ENCODE peak calls at places on chromosomes 1 and 21, in four cellular contexts. C is esophagus muscularis mucosa, A is activated B cell treated with CpG ODN at 0.5 μM for 24 hours, Q is mammary epithelial cell. G is an unnamed sample.
A peak's percentile ranks its signal among the peaks of the same experiment; 100 is the strongest.

GRCh38 chr1:81874461-81874860 is 73.7 kb downstream of the ADGRL2 start:
- DNase-seq in A (no peak), C (no peak), Q (peak; percentile 78), G (no peak)

GRCh38 chr1:7594714-7595295 is 176.3 kb upstream of the VAMP3 start:
- DNase-seq in A (no peak), Q (no peak), C (no peak), G (peak; percentile 21)

GRCh38 chr1:222224576-222224975 is 323.3 kb downstream of the HHIPL2 start:
- DNase-seq in A (no peak), C (no peak), Q (peak; percentile 16), G (no peak)

GRCh38 chr1:30745834-30746208 is 11.8 kb downstream of the LAPTM5 start:
- DNase-seq in A (no peak), C (no peak), Q (no peak), G (no peak)

GRCh38 chr21:20997633-20998455 is at the start of gene NCAM2:
- DNase-seq in Q (peak; percentile 9), C (no peak), A (peak; percentile 44), G (peak; percentile 69)

GRCh38 chr1:235776396-235776795 is 90.3 kb downstream of the LYST start:
- DNase-seq in A (no peak), Q (no peak), C (no peak), G (no peak)

GRCh38 chr1:91502882-91503184 is 2.2 kb downstream of the CDC7 start:
- DNase-seq in Q (no peak), C (no peak), A (no peak), G (no peak)

GRCh38 chr1:204417231-204417997 is 5.8 kb upstream of the PPP1R15B start:
- DNase-seq in A (no peak), Q (peak; percentile 98), C (no peak), G (peak; percentile 77)

GRCh38 chr1:205575294-205575885 is 56.4 kb downstream of the ELK4 start:
- DNase-seq in C (no peak), Q (no peak), A (no peak), G (no peak)

GRCh38 chr21:16588433-16588860 is 858.7 kb downstream of the USP25 start:
- DNase-seq in A (no peak), C (no peak), Q (peak; percentile 85), G (peak; percentile 53)

GRCh38 chr1:3030663-3031381 is 9.6 kb downstream of the ACTRT2 start:
- DNase-seq in Q (no peak), A (peak; percentile 2), C (no peak), G (peak; percentile 27)

GRCh38 chr1:230210979-230211336 is 143.9 kb downstream of the GALNT2 start:
- DNase-seq in A (no peak), C (no peak), Q (no peak), G (peak; percentile 55)

GRCh38 chr1:26784023-26784871 is 3.5 kb upstream of the PIGV start:
- DNase-seq in C (no peak), A (no peak), Q (no peak), G (peak; percentile 64)

GRCh38 chr1:111454859-111455641 is 5.8 kb downstream of the ATP5PB start:
- DNase-seq in C (no peak), Q (no peak), A (no peak), G (no peak)

GRCh38 chr21:41895643-41896493 is 16.7 kb upstream of the PRDM15 start:
- DNase-seq in Q (no peak), C (no peak), A (no peak), G (no peak)

GRCh38 chr1:21906173-21907078 is 30.7 kb downstream of the HSPG2 start:
- DNase-seq in Q (no peak), A (no peak), C (peak; percentile 96), G (no peak)

GRCh38 chr1:232571523-232571922 is 58.4 kb downstream of the SIPA1L2 start:
- DNase-seq in C (no peak), Q (peak; percentile 7), A (no peak), G (no peak)

GRCh38 chr1:155254714-155255242 is 505 bp downstream of the ENTREP3 start:
- DNase-seq in Q (no peak), A (no peak), C (no peak), G (no peak)

GRCh38 chr1:44261475-44261853 is 48.2 kb downstream of the DMAP1 start:
- DNase-seq in C (no peak), Q (no peak), A (no peak), G (no peak)

GRCh38 chr21:28228624-28228995 is 764.1 kb downstream of the LTN1 start:
- DNase-seq in C (no peak), Q (no peak), A (no peak), G (no peak)

GRCh38 chr1:27527857-27528700 is 38.1 kb upstream of the WASF2 start:
- DNase-seq in C (no peak), A (peak; percentile 67), Q (peak; percentile 87), G (peak; percentile 88)

GRCh38 chr1:29240986-29241385 is 4.7 kb downstream of the PTPRU start:
- DNase-seq in A (no peak), C (no peak), Q (no peak), G (no peak)

GRCh38 chr1:29238601-29238964 is 2.3 kb downstream of the PTPRU start:
- DNase-seq in C (no peak), A (no peak), Q (no peak), G (no peak)

GRCh38 chr1:29237906-29238600 is 1.7 kb downstream of the PTPRU start:
- DNase-seq in C (no peak), Q (peak; percentile 53), A (peak; percentile 25), G (peak; percentile 66)

GRCh38 chr1:29239142-29239541 is 2.8 kb downstream of the PTPRU start:
- DNase-seq in Q (peak; percentile 86), C (no peak), A (no peak), G (no peak)

GRCh38 chr1:29240400-29240837 is 4.1 kb downstream of the PTPRU start:
- DNase-seq in A (no peak), Q (no peak), C (no peak), G (no peak)
- TF ChIP-seq CTCF in A (no peak), Q (no peak), C (no peak), G (no peak)

DNA sequence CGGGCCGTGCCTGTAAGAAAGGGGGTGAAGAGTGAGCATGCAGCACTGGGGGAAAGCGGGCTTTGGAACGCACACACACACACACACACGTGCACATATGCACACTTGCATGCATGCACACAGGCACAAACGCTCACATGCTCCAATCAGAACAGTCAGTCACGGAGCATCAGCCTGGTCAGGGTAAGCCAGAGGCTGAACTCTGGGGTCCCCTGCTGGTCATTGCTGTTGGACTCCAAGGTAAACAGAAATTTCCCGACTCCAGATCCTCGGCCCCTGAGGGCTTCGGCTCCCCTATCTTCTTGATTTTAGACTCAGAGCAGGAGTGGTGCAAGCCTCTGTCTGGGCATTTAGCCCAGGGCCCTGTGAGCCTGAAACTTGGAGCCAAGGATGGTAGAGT is 54.2 kb downstream of the SYT2 start:
- DNase-seq in C (no peak), Q (no peak), A (no peak), G (no peak)
- TF ChIP-seq CTCF in C (no peak), Q (peak; percentile 12), A (no peak), G (no peak)

DNA sequence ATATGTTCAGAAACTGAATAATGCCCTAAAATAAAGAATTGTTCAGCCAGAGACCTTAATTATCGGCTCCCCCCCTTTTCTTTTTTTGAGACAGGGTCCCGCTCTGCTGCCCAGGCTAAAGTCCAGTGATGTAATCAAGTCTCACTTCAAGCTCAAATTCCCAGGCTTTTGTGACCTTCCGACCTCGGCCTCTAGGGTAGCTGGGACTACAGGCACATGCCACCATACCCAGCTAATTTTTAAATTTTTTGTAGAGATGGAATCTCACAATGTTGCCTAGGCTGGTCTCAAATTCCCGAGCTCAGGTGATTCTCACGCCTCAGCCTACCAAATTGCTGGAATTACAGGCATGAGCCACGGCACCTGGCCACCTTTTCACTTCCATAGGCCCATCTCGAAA is 26.5 kb downstream of the TMCO1 start:
- DNase-seq in Q (no peak), C (no peak), A (no peak), G (no peak)
- TF ChIP-seq CTCF in Q (no peak), C (no peak), A (no peak), G (no peak)

GRCh38 chr1:202286622-202287097 is 55.1 kb downstream of the UBE2T start:
- DNase-seq in C (no peak), A (no peak), Q (no peak), G (no peak)
- TF ChIP-seq CTCF in C (no peak), A (no peak), Q (no peak), G (no peak)

GRCh38 chr1:48216276-48216675 is 6.2 kb upstream of the SLC5A9 start:
- DNase-seq in A (no peak), C (no peak), Q (no peak), G (no peak)

GRCh38 chr1:48217861-48218260 is 4.7 kb upstream of the SLC5A9 start:
- DNase-seq in A (no peak), C (no peak), Q (no peak), G (no peak)

GRCh38 chr1:48214820-48215219 is 7.7 kb upstream of the SLC5A9 start:
- DNase-seq in C (no peak), A (no peak), Q (no peak), G (no peak)

GRCh38 chr1:48215222-48215621 is 7.3 kb upstream of the SLC5A9 start:
- DNase-seq in A (no peak), C (no peak), Q (no peak), G (no peak)

GRCh38 chr1:48216941-48217340 is 5.6 kb upstream of the SLC5A9 start:
- DNase-seq in Q (no peak), A (no peak), C (no peak), G (no peak)
- TF ChIP-seq CTCF in Q (peak; percentile 18), A (no peak), C (no peak), G (no peak)

GRCh38 chr1:52795464-52795863 is 47.1 kb upstream of the ZYG11A start:
- DNase-seq in A (no peak), Q (no peak), C (no peak), G (no peak)
- TF ChIP-seq CTCF in A (no peak), Q (no peak), C (no peak), G (no peak)